ENCODE peak calls at places on chromosomes 6 and 20, in eight cellular contexts. F, E, U, G, X, W, N and Q are unnamed samples.

GRCh38 chr20:60862601-60863000 is 389.5 kb upstream of the CDH4 start:
- DNase-seq in G (no peak), W (no peak), U (no peak), F (no peak), E (no peak), N (no peak), X (no peak), Q (no peak)

GRCh38 chr6:157774153-157775135 is 48.6 kb upstream of the SNX9 start:
- DNase-seq in F (peak), N (peak), G (no peak), W (peak), U (no peak), X (no peak), E (no peak), Q (no peak)

GRCh38 chr6:43773050-43773956 is 3.3 kb downstream of the VEGFA start:
- DNase-seq in G (peak), F (peak), E (peak), U (peak), W (peak), N (peak), X (no peak), Q (no peak)

GRCh38 chr6:5679696-5680494 is 326.8 kb downstream of the NRN1 start:
- DNase-seq in U (no peak), X (no peak), N (no peak), W (peak), E (no peak), G (no peak), F (peak), Q (no peak)

GRCh38 chr6:163720005-163720404 is 305.5 kb downstream of the QKI start:
- DNase-seq in W (no peak), G (no peak), X (no peak), F (no peak), N (no peak), E (no peak), U (no peak), Q (no peak)

GRCh38 chr6:55212147-55212546 is 37.8 kb downstream of the HCRTR2 start:
- DNase-seq in X (peak), F (no peak), G (no peak), E (no peak), U (no peak), W (no peak), N (peak), Q (no peak)

GRCh38 chr20:12928755-12929401 is 79.9 kb upstream of the SPTLC3 start:
- DNase-seq in N (peak), E (no peak), X (peak), U (no peak), G (peak), F (no peak), W (no peak), Q (no peak)

GRCh38 chr6:36414481-36414880 is 27.0 kb upstream of the ETV7 start:
- DNase-seq in F (no peak), G (no peak), U (no peak), N (peak), X (no peak), W (no peak), E (no peak), Q (no peak)

GRCh38 chr20:44427804-44428173 is 47.9 kb upstream of the TTPAL start:
- DNase-seq in U (no peak), X (no peak), F (no peak), E (no peak), N (no peak), G (no peak), W (no peak), Q (no peak)

GRCh38 chr6:14408491-14408890 is 290.9 kb downstream of the CD83 start:
- DNase-seq in E (no peak), F (no peak), G (no peak), U (no peak), N (no peak), W (no peak), X (no peak), Q (no peak)

GRCh38 chr6:110448846-110449544 is 27.4 kb downstream of the SLC22A16 start:
- DNase-seq in N (peak), W (no peak), X (no peak), F (no peak), G (no peak), U (no peak), E (no peak), Q (no peak)

GRCh38 chr20:32356935-32357868 is 929 bp upstream of the ASXL1 start:
- DNase-seq in G (peak), U (peak), X (no peak), F (no peak), E (no peak), N (peak), W (peak), Q (no peak)

GRCh38 chr20:59005523-59006166 is 1.4 kb downstream of the CTSZ start:
- DNase-seq in G (no peak), X (no peak), W (no peak), N (no peak), E (no peak), U (no peak), F (no peak), Q (no peak)

GRCh38 chr6:112485813-112486212 is 138.7 kb downstream of the RFPL4B start:
- DNase-seq in F (no peak), N (peak), W (no peak), E (no peak), U (no peak), X (no peak), G (no peak), Q (no peak)

GRCh38 chr6:28001751-28002150 is 44.7 kb downstream of the OR2B6 start:
- DNase-seq in N (no peak), F (no peak), G (no peak), E (no peak), U (no peak), X (no peak), W (peak), Q (no peak)

GRCh38 chr20:15708984-15709598 is 864.2 kb downstream of the KIF16B start:
- DNase-seq in F (peak), U (no peak), X (no peak), G (no peak), E (peak), N (peak), W (peak), Q (no peak)

GRCh38 chr20:11047559-11047958 is 373.8 kb upstream of the JAG1 start:
- DNase-seq in N (peak), G (peak), W (no peak), U (no peak), F (no peak), X (no peak), E (no peak), Q (no peak)

GRCh38 chr6:165365371-165365770 is 56.0 kb upstream of the C6orf118 start:
- DNase-seq in X (no peak), W (no peak), E (no peak), F (no peak), G (no peak), N (no peak), U (no peak), Q (no peak)

GRCh38 chr6:167668019-167668753 is 158.5 kb upstream of the AFDN start:
- DNase-seq in G (no peak), N (no peak), F (no peak), W (no peak), X (no peak), E (peak), U (no peak), Q (no peak)

DNA sequence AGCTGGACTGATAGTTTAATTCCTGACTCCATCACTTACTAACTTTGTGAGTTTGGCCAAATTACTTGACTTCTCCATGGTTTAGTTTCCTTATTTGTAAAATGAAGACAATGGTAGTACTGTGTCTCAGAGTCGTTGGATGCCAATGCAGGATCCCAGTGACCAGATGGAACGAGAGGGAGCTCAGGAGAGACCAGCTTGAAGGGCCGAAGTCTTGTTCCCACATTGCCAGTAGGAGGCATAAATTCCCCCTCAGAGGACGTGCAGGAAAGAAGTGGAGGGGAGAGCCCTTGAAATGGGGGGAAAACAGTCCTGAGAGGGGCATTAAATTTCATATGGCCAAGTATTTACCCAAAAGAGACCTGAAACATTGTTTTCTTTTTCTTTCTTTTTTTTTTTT is 2.1 kb upstream of the MUC22 start:
- DNase-seq in X (no peak), E (no peak), F (no peak), W (no peak), G (no peak), U (no peak), N (no peak), Q (no peak)
- TF ChIP-seq CTCF in X (no peak), E (no peak), F (no peak), W (no peak), G (no peak), U (no peak), N (no peak), Q (no peak)

DNA sequence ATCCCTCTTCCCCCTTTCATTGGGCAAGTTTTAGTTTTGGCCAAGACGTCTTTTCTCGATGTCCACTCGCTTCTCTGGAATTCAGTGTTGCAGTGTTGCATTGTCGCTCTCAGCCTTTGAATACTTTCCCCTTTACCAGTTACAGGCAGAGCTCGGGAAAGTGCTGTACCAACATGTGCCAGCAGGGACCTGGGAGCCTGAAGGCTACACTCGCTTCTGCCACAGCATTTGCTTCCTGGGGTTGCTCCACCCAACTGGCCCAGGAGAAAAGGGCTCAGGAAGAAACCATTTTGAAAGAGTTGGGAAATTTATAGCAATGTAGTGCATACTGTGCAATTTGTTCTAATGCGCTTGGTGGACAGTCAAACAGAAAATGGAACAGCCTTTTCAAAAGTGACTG is 78.6 kb downstream of the LINC00237 start:
- DNase-seq in G (peak), F (no peak), U (no peak), E (no peak), X (no peak), W (peak), N (no peak), Q (no peak)
- TF ChIP-seq CTCF in G (peak), F (no peak), U (no peak), E (no peak), X (no peak), W (peak), N (no peak), Q (peak)

GRCh38 chr6:33918175-33918695 is 114.4 kb upstream of the MLN start:
- DNase-seq in E (no peak), N (no peak), U (no peak), X (no peak), F (no peak), G (no peak), W (no peak), Q (no peak)

GRCh38 chr6:33923857-33924514 is 120.2 kb upstream of the MLN start:
- DNase-seq in U (no peak), W (no peak), F (no peak), G (no peak), E (no peak), N (no peak), X (no peak), Q (no peak)

GRCh38 chr6:33925869-33926268 is 122.1 kb upstream of the MLN start:
- DNase-seq in X (no peak), G (no peak), W (no peak), U (no peak), N (no peak), F (no peak), E (no peak), Q (no peak)

GRCh38 chr6:33925210-33925609 is 121.4 kb upstream of the MLN start:
- DNase-seq in U (no peak), G (no peak), W (no peak), E (no peak), N (no peak), X (no peak), F (no peak), Q (no peak)

GRCh38 chr6:33921745-33922144 is 117.9 kb upstream of the MLN start:
- DNase-seq in W (no peak), X (no peak), G (no peak), E (no peak), U (no peak), N (no peak), F (no peak), Q (no peak)
- TF ChIP-seq CTCF in W (no peak), X (no peak), G (no peak), E (no peak), U (no peak), N (no peak), F (no peak), Q (no peak)

GRCh38 chr20:63418617-63419016 is 53.8 kb downstream of the KCNQ2 start:
- DNase-seq in G (no peak), N (no peak), U (no peak), X (no peak), F (no peak), W (no peak), E (no peak), Q (no peak)
- TF ChIP-seq CTCF in G (no peak), N (no peak), U (no peak), X (no peak), F (no peak), W (no peak), E (no peak), Q (no peak)

DNA sequence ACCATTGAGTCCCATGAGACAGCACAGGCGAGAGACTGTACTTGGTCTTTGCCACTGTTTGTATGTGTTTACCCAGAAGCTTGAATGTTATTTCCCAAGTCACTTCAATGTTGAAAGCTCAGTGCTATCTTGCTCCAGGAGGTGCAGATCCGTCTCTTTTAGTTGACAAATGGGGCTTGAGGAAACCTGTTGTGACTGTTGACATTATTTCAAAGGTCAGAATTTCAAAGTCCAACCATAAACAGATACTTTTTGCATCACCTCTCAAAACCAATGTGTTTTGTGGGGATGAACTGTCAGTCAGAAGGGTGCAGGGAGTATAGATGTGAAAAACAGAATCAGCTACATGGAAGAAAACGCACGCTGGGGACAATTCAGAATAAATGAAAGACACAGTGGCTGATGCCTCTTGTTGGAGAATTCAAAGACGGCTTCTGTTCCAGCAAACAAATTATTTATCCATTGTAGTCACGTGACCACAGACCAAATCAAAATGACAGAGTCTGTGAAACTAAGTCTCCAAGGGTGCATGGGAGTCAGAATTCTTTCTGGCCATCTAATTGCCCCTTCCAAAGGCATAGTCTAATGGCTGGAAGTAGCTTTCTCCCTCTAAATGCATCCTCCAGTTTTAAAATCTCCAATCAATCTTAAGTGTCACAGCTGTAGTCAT is 83.7 kb downstream of the MYLK4 start:
- DNase-seq in U (no peak), E (no peak), W (no peak), F (no peak), G (no peak), X (no peak), N (no peak), Q (no peak)
- TF ChIP-seq CTCF in U (no peak), E (no peak), W (no peak), F (no peak), G (no peak), X (no peak), N (no peak), Q (no peak)

DNA sequence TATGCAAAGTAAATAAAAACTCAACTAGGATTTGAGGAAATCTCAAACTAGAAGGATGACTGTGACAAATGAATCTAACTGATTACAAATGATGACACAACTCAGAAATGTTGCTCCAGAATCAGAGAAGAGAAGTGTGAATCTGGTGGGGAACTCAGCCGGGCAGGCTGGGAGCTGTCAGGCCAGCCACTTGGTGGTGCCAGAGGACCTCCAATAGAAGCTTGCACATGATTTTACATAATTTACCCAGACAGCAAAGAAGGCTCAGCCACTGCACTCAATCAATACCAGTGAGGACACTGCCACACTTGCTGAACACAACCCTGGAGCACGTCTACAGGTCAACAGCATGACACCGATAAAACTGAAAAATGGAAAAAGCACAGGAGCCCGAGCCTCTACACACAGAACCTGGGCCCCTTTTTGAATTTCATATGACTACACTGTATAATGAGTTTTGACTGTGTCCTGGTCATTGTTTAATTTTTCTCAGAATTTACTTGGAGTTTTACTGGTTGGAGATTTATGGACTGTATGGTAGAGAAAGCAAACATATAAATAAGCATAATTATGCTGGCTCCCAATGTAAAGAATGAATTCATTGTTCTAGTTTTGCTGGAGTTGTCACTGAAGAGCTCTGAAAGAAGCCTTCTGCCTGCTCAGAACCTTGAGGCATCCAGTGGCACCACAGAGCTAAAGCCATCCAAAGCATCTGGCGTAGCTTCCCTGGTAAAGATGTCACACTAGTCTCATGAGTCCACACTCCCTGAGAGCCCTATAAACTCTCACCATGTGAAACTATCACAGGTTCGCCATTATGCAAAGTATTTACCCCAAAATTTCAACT is 296.5 kb downstream of the THBS2 start:
- DNase-seq in F (peak), N (peak), X (peak), W (peak), G (peak), U (peak), E (peak), Q (no peak)
- TF ChIP-seq CTCF in F (peak), N (peak), X (peak), W (peak), G (peak), U (peak), E (peak), Q (peak)

GRCh38 chr6:134738486-134738885 is 211.4 kb downstream of the ALDH8A1 start:
- DNase-seq in U (no peak), W (no peak), X (no peak), F (no peak), E (no peak), G (no peak), N (no peak), Q (no peak)

GRCh38 chr6:134740473-134741192 is 209.3 kb downstream of the ALDH8A1 start:
- DNase-seq in N (peak), F (no peak), X (no peak), E (no peak), W (no peak), U (no peak), G (peak), Q (no peak)

GRCh38 chr6:134739299-134740090 is 210.4 kb downstream of the ALDH8A1 start:
- DNase-seq in W (no peak), G (no peak), N (peak), X (no peak), U (no peak), F (no peak), E (no peak), Q (no peak)

GRCh38 chr6:134744301-134744700 is 205.6 kb downstream of the ALDH8A1 start:
- DNase-seq in U (no peak), W (no peak), E (no peak), G (no peak), N (no peak), X (no peak), F (no peak), Q (no peak)

DNA sequence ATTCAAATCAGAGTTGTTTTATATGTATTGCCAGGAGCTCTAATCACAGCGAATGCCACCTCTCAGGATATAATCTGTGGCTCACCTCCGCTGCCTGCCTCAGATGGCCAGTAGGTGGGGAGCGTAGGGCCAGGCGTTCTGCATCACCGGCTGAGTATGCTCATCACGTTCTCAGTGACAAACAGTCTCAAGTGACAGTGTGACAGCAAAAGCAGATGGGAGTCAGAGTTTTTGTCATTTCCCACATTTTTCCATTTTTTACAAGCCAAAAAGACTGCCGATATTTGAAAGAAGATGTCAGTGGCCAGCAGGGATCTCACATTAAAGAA is 208.7 kb downstream of the ALDH8A1 start:
- DNase-seq in U (no peak), E (no peak), X (no peak), N (no peak), W (peak), F (no peak), G (no peak), Q (no peak)
- TF ChIP-seq CTCF in U (no peak), E (no peak), X (no peak), N (peak), W (peak), F (no peak), G (no peak), Q (peak)